ENCODE peak calls at places on chromosomes 7 and 10, in five cellular contexts. One of them, this sample, is unnamed.

GRCh38 chr10:126841341-126841902 is 63.8 kb upstream of the DOCK1 start:
- DNase-seq in T follicular helper cell: no peak
- DNase-seq in activated CD8-positive, alpha-beta memory T cell treated with anti-CD3 and anti-CD28 coated beads, Interleukin-2, amount 10 ng/mL, durations not matched to agents 7 days and 5 days: no peak
- DNase-seq in activated CD4-positive, alpha-beta T cell treated with anti-CD3 and anti-CD28 coated beads, Interleukin-2, amount 50 U/mL, for 24 hours: no peak
- DNase-seq in GM23338: no peak
- DNase-seq in this sample: no peak

GRCh38 chr7:123627859-123628258 is 26.2 kb downstream of the ASB15 start:
- DNase-seq in activated CD4-positive, alpha-beta T cell treated with anti-CD3 and anti-CD28 coated beads, Interleukin-2, amount 50 U/mL, for 24 hours: no peak
- DNase-seq in T follicular helper cell: no peak
- DNase-seq in activated CD8-positive, alpha-beta memory T cell treated with anti-CD3 and anti-CD28 coated beads, Interleukin-2, amount 10 ng/mL, durations not matched to agents 7 days and 5 days: no peak
- DNase-seq in GM23338: no peak
- DNase-seq in this sample: no peak

GRCh38 chr7:155188821-155189599 is 108.7 kb upstream of the INSIG1 start:
- DNase-seq in activated CD8-positive, alpha-beta memory T cell treated with anti-CD3 and anti-CD28 coated beads, Interleukin-2, amount 10 ng/mL, durations not matched to agents 7 days and 5 days: no peak
- DNase-seq in T follicular helper cell: no peak
- DNase-seq in activated CD4-positive, alpha-beta T cell treated with anti-CD3 and anti-CD28 coated beads, Interleukin-2, amount 50 U/mL, for 24 hours: no peak
- DNase-seq in GM23338: no peak
- DNase-seq in this sample: no peak

GRCh38 chr7:74405191-74405898 is 48.4 kb upstream of the GTF2IRD1 start:
- DNase-seq in activated CD8-positive, alpha-beta memory T cell treated with anti-CD3 and anti-CD28 coated beads, Interleukin-2, amount 10 ng/mL, durations not matched to agents 7 days and 5 days: no peak
- DNase-seq in activated CD4-positive, alpha-beta T cell treated with anti-CD3 and anti-CD28 coated beads, Interleukin-2, amount 50 U/mL, for 24 hours: no peak
- DNase-seq in T follicular helper cell: no peak
- DNase-seq in GM23338: peak
- DNase-seq in this sample: no peak

GRCh38 chr10:99374526-99374925 is 45.4 kb downstream of the CNNM1 start:
- DNase-seq in GM23338: no peak
- DNase-seq in activated CD8-positive, alpha-beta memory T cell treated with anti-CD3 and anti-CD28 coated beads, Interleukin-2, amount 10 ng/mL, durations not matched to agents 7 days and 5 days: no peak
- DNase-seq in activated CD4-positive, alpha-beta T cell treated with anti-CD3 and anti-CD28 coated beads, Interleukin-2, amount 50 U/mL, for 24 hours: no peak
- DNase-seq in T follicular helper cell: no peak
- DNase-seq in this sample: no peak

GRCh38 chr7:27389508-27389907 is 146.9 kb downstream of the EVX1 start:
- DNase-seq in activated CD8-positive, alpha-beta memory T cell treated with anti-CD3 and anti-CD28 coated beads, Interleukin-2, amount 10 ng/mL, durations not matched to agents 7 days and 5 days: no peak
- DNase-seq in GM23338: no peak
- DNase-seq in T follicular helper cell: no peak
- DNase-seq in activated CD4-positive, alpha-beta T cell treated with anti-CD3 and anti-CD28 coated beads, Interleukin-2, amount 50 U/mL, for 24 hours: no peak
- DNase-seq in this sample: no peak

GRCh38 chr7:124113040-124113439 is 80.2 kb upstream of the TMEM229A start:
- DNase-seq in GM23338: no peak
- DNase-seq in activated CD4-positive, alpha-beta T cell treated with anti-CD3 and anti-CD28 coated beads, Interleukin-2, amount 50 U/mL, for 24 hours: no peak
- DNase-seq in T follicular helper cell: no peak
- DNase-seq in activated CD8-positive, alpha-beta memory T cell treated with anti-CD3 and anti-CD28 coated beads, Interleukin-2, amount 10 ng/mL, durations not matched to agents 7 days and 5 days: no peak
- DNase-seq in this sample: no peak

GRCh38 chr7:51645707-51646298 is 329.2 kb upstream of the COBL start:
- DNase-seq in GM23338: no peak
- DNase-seq in T follicular helper cell: no peak
- DNase-seq in activated CD4-positive, alpha-beta T cell treated with anti-CD3 and anti-CD28 coated beads, Interleukin-2, amount 50 U/mL, for 24 hours: no peak
- DNase-seq in activated CD8-positive, alpha-beta memory T cell treated with anti-CD3 and anti-CD28 coated beads, Interleukin-2, amount 10 ng/mL, durations not matched to agents 7 days and 5 days: no peak
- DNase-seq in this sample: no peak

GRCh38 chr7:84025332-84025927 is 169.2 kb downstream of the SEMA3A start:
- DNase-seq in GM23338: peak
- DNase-seq in activated CD4-positive, alpha-beta T cell treated with anti-CD3 and anti-CD28 coated beads, Interleukin-2, amount 50 U/mL, for 24 hours: no peak
- DNase-seq in activated CD8-positive, alpha-beta memory T cell treated with anti-CD3 and anti-CD28 coated beads, Interleukin-2, amount 10 ng/mL, durations not matched to agents 7 days and 5 days: no peak
- DNase-seq in T follicular helper cell: no peak
- DNase-seq in this sample: no peak

GRCh38 chr10:111479966-111480365 is 403.1 kb downstream of the ADRA2A start:
- DNase-seq in activated CD8-positive, alpha-beta memory T cell treated with anti-CD3 and anti-CD28 coated beads, Interleukin-2, amount 10 ng/mL, durations not matched to agents 7 days and 5 days: no peak
- DNase-seq in GM23338: no peak
- DNase-seq in activated CD4-positive, alpha-beta T cell treated with anti-CD3 and anti-CD28 coated beads, Interleukin-2, amount 50 U/mL, for 24 hours: no peak
- DNase-seq in T follicular helper cell: no peak
- DNase-seq in this sample: no peak

GRCh38 chr7:27551803-27552202 is 110.9 kb downstream of the HIBADH start:
- DNase-seq in activated CD8-positive, alpha-beta memory T cell treated with anti-CD3 and anti-CD28 coated beads, Interleukin-2, amount 10 ng/mL, durations not matched to agents 7 days and 5 days: no peak
- DNase-seq in T follicular helper cell: no peak
- DNase-seq in activated CD4-positive, alpha-beta T cell treated with anti-CD3 and anti-CD28 coated beads, Interleukin-2, amount 50 U/mL, for 24 hours: no peak
- DNase-seq in GM23338: no peak
- DNase-seq in this sample: no peak

GRCh38 chr7:106887376-106887775 is 22.3 kb downstream of the PIK3CG start:
- DNase-seq in T follicular helper cell: no peak
- DNase-seq in GM23338: no peak
- DNase-seq in activated CD8-positive, alpha-beta memory T cell treated with anti-CD3 and anti-CD28 coated beads, Interleukin-2, amount 10 ng/mL, durations not matched to agents 7 days and 5 days: no peak
- DNase-seq in activated CD4-positive, alpha-beta T cell treated with anti-CD3 and anti-CD28 coated beads, Interleukin-2, amount 50 U/mL, for 24 hours: no peak
- DNase-seq in this sample: no peak

GRCh38 chr7:151705744-151706567 is 171.0 kb downstream of the PRKAG2 start:
- DNase-seq in GM23338: peak
- DNase-seq in activated CD8-positive, alpha-beta memory T cell treated with anti-CD3 and anti-CD28 coated beads, Interleukin-2, amount 10 ng/mL, durations not matched to agents 7 days and 5 days: peak
- DNase-seq in T follicular helper cell: no peak
- DNase-seq in activated CD4-positive, alpha-beta T cell treated with anti-CD3 and anti-CD28 coated beads, Interleukin-2, amount 50 U/mL, for 24 hours: no peak
- DNase-seq in this sample: no peak

GRCh38 chr7:45181991-45182855 is 24.6 kb downstream of the RAMP3 start:
- DNase-seq in activated CD8-positive, alpha-beta memory T cell treated with anti-CD3 and anti-CD28 coated beads, Interleukin-2, amount 10 ng/mL, durations not matched to agents 7 days and 5 days: no peak
- DNase-seq in GM23338: no peak
- DNase-seq in activated CD4-positive, alpha-beta T cell treated with anti-CD3 and anti-CD28 coated beads, Interleukin-2, amount 50 U/mL, for 24 hours: no peak
- DNase-seq in T follicular helper cell: no peak
- DNase-seq in this sample: peak

GRCh38 chr7:55127622-55128081 is 108.8 kb downstream of the EGFR start:
- DNase-seq in activated CD4-positive, alpha-beta T cell treated with anti-CD3 and anti-CD28 coated beads, Interleukin-2, amount 50 U/mL, for 24 hours: no peak
- DNase-seq in activated CD8-positive, alpha-beta memory T cell treated with anti-CD3 and anti-CD28 coated beads, Interleukin-2, amount 10 ng/mL, durations not matched to agents 7 days and 5 days: no peak
- DNase-seq in T follicular helper cell: no peak
- DNase-seq in GM23338: no peak
- DNase-seq in this sample: no peak

GRCh38 chr10:123521556-123521955 is 144.6 kb upstream of the GPR26 start:
- DNase-seq in T follicular helper cell: no peak
- DNase-seq in activated CD4-positive, alpha-beta T cell treated with anti-CD3 and anti-CD28 coated beads, Interleukin-2, amount 50 U/mL, for 24 hours: no peak
- DNase-seq in activated CD8-positive, alpha-beta memory T cell treated with anti-CD3 and anti-CD28 coated beads, Interleukin-2, amount 10 ng/mL, durations not matched to agents 7 days and 5 days: no peak
- DNase-seq in GM23338: no peak
- DNase-seq in this sample: no peak

GRCh38 chr7:151689196-151689971 is 169.7 kb upstream of the RHEB start:
- DNase-seq in T follicular helper cell: no peak
- DNase-seq in activated CD4-positive, alpha-beta T cell treated with anti-CD3 and anti-CD28 coated beads, Interleukin-2, amount 50 U/mL, for 24 hours: no peak
- DNase-seq in activated CD8-positive, alpha-beta memory T cell treated with anti-CD3 and anti-CD28 coated beads, Interleukin-2, amount 10 ng/mL, durations not matched to agents 7 days and 5 days: no peak
- DNase-seq in GM23338: no peak
- DNase-seq in this sample: no peak

GRCh38 chr10:132861884-132862461 is 76.0 kb upstream of the NKX6-2 start:
- DNase-seq in activated CD4-positive, alpha-beta T cell treated with anti-CD3 and anti-CD28 coated beads, Interleukin-2, amount 50 U/mL, for 24 hours: no peak
- DNase-seq in T follicular helper cell: no peak
- DNase-seq in GM23338: no peak
- DNase-seq in activated CD8-positive, alpha-beta memory T cell treated with anti-CD3 and anti-CD28 coated beads, Interleukin-2, amount 10 ng/mL, durations not matched to agents 7 days and 5 days: no peak
- DNase-seq in this sample: no peak

GRCh38 chr7:147915781-147916180 is 674.8 kb upstream of the C7orf33 start:
- DNase-seq in GM23338: peak
- DNase-seq in T follicular helper cell: no peak
- DNase-seq in activated CD4-positive, alpha-beta T cell treated with anti-CD3 and anti-CD28 coated beads, Interleukin-2, amount 50 U/mL, for 24 hours: no peak
- DNase-seq in activated CD8-positive, alpha-beta memory T cell treated with anti-CD3 and anti-CD28 coated beads, Interleukin-2, amount 10 ng/mL, durations not matched to agents 7 days and 5 days: no peak
- DNase-seq in this sample: no peak

GRCh38 chr7:16055263-16055976 is 365.9 kb downstream of the CRPPA start:
- DNase-seq in T follicular helper cell: no peak
- DNase-seq in GM23338: no peak
- DNase-seq in activated CD4-positive, alpha-beta T cell treated with anti-CD3 and anti-CD28 coated beads, Interleukin-2, amount 50 U/mL, for 24 hours: no peak
- DNase-seq in activated CD8-positive, alpha-beta memory T cell treated with anti-CD3 and anti-CD28 coated beads, Interleukin-2, amount 10 ng/mL, durations not matched to agents 7 days and 5 days: no peak
- DNase-seq in this sample: no peak

GRCh38 chr7:125573131-125573530 is 643.5 kb upstream of the POT1 start:
- DNase-seq in activated CD4-positive, alpha-beta T cell treated with anti-CD3 and anti-CD28 coated beads, Interleukin-2, amount 50 U/mL, for 24 hours: no peak
- DNase-seq in activated CD8-positive, alpha-beta memory T cell treated with anti-CD3 and anti-CD28 coated beads, Interleukin-2, amount 10 ng/mL, durations not matched to agents 7 days and 5 days: no peak
- DNase-seq in GM23338: no peak
- DNase-seq in T follicular helper cell: no peak
- DNase-seq in this sample: no peak

GRCh38 chr10:103951942-103952341 is 15.0 kb upstream of the SLK start:
- DNase-seq in activated CD8-positive, alpha-beta memory T cell treated with anti-CD3 and anti-CD28 coated beads, Interleukin-2, amount 10 ng/mL, durations not matched to agents 7 days and 5 days: no peak
- DNase-seq in activated CD4-positive, alpha-beta T cell treated with anti-CD3 and anti-CD28 coated beads, Interleukin-2, amount 50 U/mL, for 24 hours: no peak
- DNase-seq in T follicular helper cell: no peak
- DNase-seq in GM23338: no peak
- DNase-seq in this sample: no peak

GRCh38 chr10:101843032-101843991 is at the start of gene KCNIP2:
- DNase-seq in GM23338: peak
- DNase-seq in T follicular helper cell: peak
- DNase-seq in activated CD8-positive, alpha-beta memory T cell treated with anti-CD3 and anti-CD28 coated beads, Interleukin-2, amount 10 ng/mL, durations not matched to agents 7 days and 5 days: peak
- DNase-seq in activated CD4-positive, alpha-beta T cell treated with anti-CD3 and anti-CD28 coated beads, Interleukin-2, amount 50 U/mL, for 24 hours: no peak
- DNase-seq in this sample: no peak

GRCh38 chr10:85311599-85312337 is 983.4 kb downstream of the CCSER2 start:
- DNase-seq in T follicular helper cell: no peak
- DNase-seq in GM23338: no peak
- DNase-seq in activated CD8-positive, alpha-beta memory T cell treated with anti-CD3 and anti-CD28 coated beads, Interleukin-2, amount 10 ng/mL, durations not matched to agents 7 days and 5 days: no peak
- DNase-seq in activated CD4-positive, alpha-beta T cell treated with anti-CD3 and anti-CD28 coated beads, Interleukin-2, amount 50 U/mL, for 24 hours: no peak
- DNase-seq in this sample: no peak

GRCh38 chr10:22252801-22253577 is 35.2 kb upstream of the EBLN1 start:
- DNase-seq in T follicular helper cell: no peak
- DNase-seq in activated CD8-positive, alpha-beta memory T cell treated with anti-CD3 and anti-CD28 coated beads, Interleukin-2, amount 10 ng/mL, durations not matched to agents 7 days and 5 days: peak
- DNase-seq in GM23338: peak
- DNase-seq in activated CD4-positive, alpha-beta T cell treated with anti-CD3 and anti-CD28 coated beads, Interleukin-2, amount 50 U/mL, for 24 hours: peak
- DNase-seq in this sample: no peak

GRCh38 chr7:93906267-93906666 is at the start of gene GNGT1:
- DNase-seq in GM23338: no peak
- DNase-seq in activated CD4-positive, alpha-beta T cell treated with anti-CD3 and anti-CD28 coated beads, Interleukin-2, amount 50 U/mL, for 24 hours: no peak
- DNase-seq in T follicular helper cell: no peak
- DNase-seq in activated CD8-positive, alpha-beta memory T cell treated with anti-CD3 and anti-CD28 coated beads, Interleukin-2, amount 10 ng/mL, durations not matched to agents 7 days and 5 days: no peak
- DNase-seq in this sample: no peak

GRCh38 chr10:124521429-124521871 is 59.8 kb downstream of the LHPP start:
- DNase-seq in GM23338: no peak
- DNase-seq in activated CD8-positive, alpha-beta memory T cell treated with anti-CD3 and anti-CD28 coated beads, Interleukin-2, amount 10 ng/mL, durations not matched to agents 7 days and 5 days: no peak
- DNase-seq in T follicular helper cell: no peak
- DNase-seq in activated CD4-positive, alpha-beta T cell treated with anti-CD3 and anti-CD28 coated beads, Interleukin-2, amount 50 U/mL, for 24 hours: no peak
- DNase-seq in this sample: no peak

GRCh38 chr10:10792681-10793080 is 225.0 kb upstream of the CELF2 start:
- DNase-seq in activated CD8-positive, alpha-beta memory T cell treated with anti-CD3 and anti-CD28 coated beads, Interleukin-2, amount 10 ng/mL, durations not matched to agents 7 days and 5 days: no peak
- DNase-seq in GM23338: peak
- DNase-seq in T follicular helper cell: no peak
- DNase-seq in activated CD4-positive, alpha-beta T cell treated with anti-CD3 and anti-CD28 coated beads, Interleukin-2, amount 50 U/mL, for 24 hours: no peak
- DNase-seq in this sample: no peak

GRCh38 chr7:4774804-4775280 is 581 bp upstream of the AP5Z1 start:
- DNase-seq in activated CD8-positive, alpha-beta memory T cell treated with anti-CD3 and anti-CD28 coated beads, Interleukin-2, amount 10 ng/mL, durations not matched to agents 7 days and 5 days: no peak
- DNase-seq in GM23338: no peak
- DNase-seq in activated CD4-positive, alpha-beta T cell treated with anti-CD3 and anti-CD28 coated beads, Interleukin-2, amount 50 U/mL, for 24 hours: no peak
- DNase-seq in T follicular helper cell: no peak
- DNase-seq in this sample: no peak

GRCh38 chr7:46576950-46577349 is 655.9 kb upstream of the IGFBP3 start:
- DNase-seq in T follicular helper cell: no peak
- DNase-seq in GM23338: no peak
- DNase-seq in activated CD4-positive, alpha-beta T cell treated with anti-CD3 and anti-CD28 coated beads, Interleukin-2, amount 50 U/mL, for 24 hours: no peak
- DNase-seq in activated CD8-positive, alpha-beta memory T cell treated with anti-CD3 and anti-CD28 coated beads, Interleukin-2, amount 10 ng/mL, durations not matched to agents 7 days and 5 days: no peak
- DNase-seq in this sample: no peak

GRCh38 chr7:141072548-141073172 is 1.2 kb upstream of the TMEM178B start:
- DNase-seq in GM23338: peak
- DNase-seq in activated CD4-positive, alpha-beta T cell treated with anti-CD3 and anti-CD28 coated beads, Interleukin-2, amount 50 U/mL, for 24 hours: no peak
- DNase-seq in T follicular helper cell: no peak
- DNase-seq in activated CD8-positive, alpha-beta memory T cell treated with anti-CD3 and anti-CD28 coated beads, Interleukin-2, amount 10 ng/mL, durations not matched to agents 7 days and 5 days: peak
- DNase-seq in this sample: peak

GRCh38 chr10:118173326-118173725 is 126.6 kb upstream of the RAB11FIP2 start:
- DNase-seq in T follicular helper cell: no peak
- DNase-seq in activated CD8-positive, alpha-beta memory T cell treated with anti-CD3 and anti-CD28 coated beads, Interleukin-2, amount 10 ng/mL, durations not matched to agents 7 days and 5 days: no peak
- DNase-seq in GM23338: no peak
- DNase-seq in activated CD4-positive, alpha-beta T cell treated with anti-CD3 and anti-CD28 coated beads, Interleukin-2, amount 50 U/mL, for 24 hours: no peak
- DNase-seq in this sample: no peak

GRCh38 chr7:130986271-130986690 is 252.3 kb upstream of the KLF14 start:
- DNase-seq in activated CD8-positive, alpha-beta memory T cell treated with anti-CD3 and anti-CD28 coated beads, Interleukin-2, amount 10 ng/mL, durations not matched to agents 7 days and 5 days: no peak
- DNase-seq in GM23338: no peak
- DNase-seq in T follicular helper cell: peak
- DNase-seq in activated CD4-positive, alpha-beta T cell treated with anti-CD3 and anti-CD28 coated beads, Interleukin-2, amount 50 U/mL, for 24 hours: no peak
- DNase-seq in this sample: no peak

GRCh38 chr7:86006909-86007308 is 636.8 kb upstream of the GRM3 start:
- DNase-seq in T follicular helper cell: no peak
- DNase-seq in activated CD4-positive, alpha-beta T cell treated with anti-CD3 and anti-CD28 coated beads, Interleukin-2, amount 50 U/mL, for 24 hours: no peak
- DNase-seq in GM23338: no peak
- DNase-seq in activated CD8-positive, alpha-beta memory T cell treated with anti-CD3 and anti-CD28 coated beads, Interleukin-2, amount 10 ng/mL, durations not matched to agents 7 days and 5 days: no peak
- DNase-seq in this sample: no peak

GRCh38 chr10:114616516-114616915 is 41.6 kb downstream of the ABLIM1 start:
- DNase-seq in T follicular helper cell: no peak
- DNase-seq in GM23338: no peak
- DNase-seq in activated CD4-positive, alpha-beta T cell treated with anti-CD3 and anti-CD28 coated beads, Interleukin-2, amount 50 U/mL, for 24 hours: no peak
- DNase-seq in activated CD8-positive, alpha-beta memory T cell treated with anti-CD3 and anti-CD28 coated beads, Interleukin-2, amount 10 ng/mL, durations not matched to agents 7 days and 5 days: no peak
- DNase-seq in this sample: no peak

GRCh38 chr10:374354-374753 is 239.1 kb downstream of the ZMYND11 start:
- DNase-seq in T follicular helper cell: no peak
- DNase-seq in GM23338: no peak
- DNase-seq in activated CD4-positive, alpha-beta T cell treated with anti-CD3 and anti-CD28 coated beads, Interleukin-2, amount 50 U/mL, for 24 hours: no peak
- DNase-seq in activated CD8-positive, alpha-beta memory T cell treated with anti-CD3 and anti-CD28 coated beads, Interleukin-2, amount 10 ng/mL, durations not matched to agents 7 days and 5 days: no peak
- DNase-seq in this sample: no peak

GRCh38 chr7:5557920-5558401 is 134.3 kb upstream of the TNRC18 start:
- DNase-seq in T follicular helper cell: no peak
- DNase-seq in activated CD4-positive, alpha-beta T cell treated with anti-CD3 and anti-CD28 coated beads, Interleukin-2, amount 50 U/mL, for 24 hours: no peak
- DNase-seq in GM23338: no peak
- DNase-seq in activated CD8-positive, alpha-beta memory T cell treated with anti-CD3 and anti-CD28 coated beads, Interleukin-2, amount 10 ng/mL, durations not matched to agents 7 days and 5 days: no peak
- DNase-seq in this sample: no peak

GRCh38 chr7:18565337-18565736 is 69.8 kb downstream of the HDAC9 start:
- DNase-seq in GM23338: no peak
- DNase-seq in T follicular helper cell: no peak
- DNase-seq in activated CD4-positive, alpha-beta T cell treated with anti-CD3 and anti-CD28 coated beads, Interleukin-2, amount 50 U/mL, for 24 hours: no peak
- DNase-seq in activated CD8-positive, alpha-beta memory T cell treated with anti-CD3 and anti-CD28 coated beads, Interleukin-2, amount 10 ng/mL, durations not matched to agents 7 days and 5 days: no peak
- DNase-seq in this sample: no peak

GRCh38 chr10:80509108-80509402 is 28.6 kb upstream of the SH2D4B start:
- DNase-seq in activated CD8-positive, alpha-beta memory T cell treated with anti-CD3 and anti-CD28 coated beads, Interleukin-2, amount 10 ng/mL, durations not matched to agents 7 days and 5 days: no peak
- DNase-seq in GM23338: no peak
- DNase-seq in T follicular helper cell: no peak
- DNase-seq in activated CD4-positive, alpha-beta T cell treated with anti-CD3 and anti-CD28 coated beads, Interleukin-2, amount 50 U/mL, for 24 hours: no peak
- DNase-seq in this sample: no peak

GRCh38 chr10:70563230-70563629 is 39.3 kb downstream of the PRF1 start:
- DNase-seq in activated CD8-positive, alpha-beta memory T cell treated with anti-CD3 and anti-CD28 coated beads, Interleukin-2, amount 10 ng/mL, durations not matched to agents 7 days and 5 days: no peak
- DNase-seq in activated CD4-positive, alpha-beta T cell treated with anti-CD3 and anti-CD28 coated beads, Interleukin-2, amount 50 U/mL, for 24 hours: no peak
- DNase-seq in GM23338: no peak
- DNase-seq in T follicular helper cell: no peak
- DNase-seq in this sample: no peak

This sample was measured in vagina.